ENCODE peak calls at places on chromosomes 11 and 22, in ten cellular contexts. B, O, Y, G, N, Q, A, V, J and F are unnamed samples.
A peak's percentile ranks its signal among the peaks of the same experiment; 100 is the strongest.

GRCh38 chr11:86773009-86773408 is 27.3 kb upstream of the PRSS23 start:
- DNase-seq in Y (no peak), Q (no peak), G (no peak), V (no peak), J (no peak), B (no peak), N (no peak), A (no peak), O (no peak), F (no peak)

GRCh38 chr11:20154381-20154780 is 5.9 kb downstream of the DBX1 start:
- DNase-seq in O (no peak), Q (no peak), V (no peak), J (no peak), B (no peak), Y (no peak), N (no peak), G (no peak), A (peak; percentile 63), F (no peak)

GRCh38 chr22:46346680-46347405 is 11.3 kb downstream of the TRMU start:
- DNase-seq in V (no peak), J (no peak), Q (no peak), A (no peak), G (no peak), Y (no peak), O (no peak), N (no peak), B (peak; percentile 66), F (no peak)

GRCh38 chr11:92425127-92425526 is 200.5 kb downstream of the FAT3 start:
- DNase-seq in G (no peak), A (no peak), V (no peak), Q (no peak), O (no peak), J (no peak), B (no peak), N (no peak), Y (no peak), F (no peak)

GRCh38 chr11:72191961-72192381 is at the start of gene FOLR1:
- DNase-seq in N (no peak), O (no peak), A (no peak), V (no peak), Q (no peak), B (no peak), J (no peak), G (no peak), Y (no peak), F (no peak)

GRCh38 chr11:45930031-45930794 is 7.8 kb downstream of the LARGE2 start:
- DNase-seq in J (no peak), Q (no peak), O (peak; percentile 56), A (no peak), N (no peak), G (peak; percentile 83), Y (peak; percentile 90), B (peak; percentile 62), V (no peak), F (no peak)

GRCh38 chr11:66880484-66881211 is 23.8 kb downstream of the LRFN4 start:
- DNase-seq in O (peak; percentile 17), V (no peak), Y (no peak), B (no peak), A (no peak), Q (peak; percentile 34), G (peak; percentile 77), J (no peak), N (no peak), F (no peak)

GRCh38 chr22:20866716-20867115 is 7.9 kb downstream of the SNAP29 start:
- DNase-seq in V (no peak), A (no peak), Q (no peak), N (no peak), Y (no peak), O (no peak), B (no peak), G (no peak), J (no peak), F (no peak)

GRCh38 chr11:29780756-29781155 is 236.1 kb downstream of the KCNA4 start:
- DNase-seq in Y (no peak), J (no peak), N (no peak), O (no peak), Q (no peak), G (peak; percentile 22), B (peak; percentile 43), A (no peak), V (no peak), F (no peak)

GRCh38 chr11:9263840-9264380 is 1.2 kb downstream of the DENND5A start:
- DNase-seq in A (no peak), J (peak; percentile 39), B (no peak), N (peak; percentile 25), G (no peak), Y (peak; percentile 56), V (no peak), Q (no peak), O (no peak), F (no peak)

GRCh38 chr11:30452114-30452513 is 129.2 kb downstream of the ARL14EP start:
- DNase-seq in O (no peak), N (no peak), B (no peak), A (no peak), G (no peak), J (no peak), Y (no peak), V (no peak), Q (no peak), F (no peak)

GRCh38 chr11:59025097-59025496 is 61.0 kb upstream of the GLYATL1B start:
- DNase-seq in Y (no peak), O (peak; percentile 48), B (no peak), Q (no peak), N (no peak), V (no peak), G (no peak), J (no peak), A (no peak), F (no peak)

GRCh38 chr11:70732493-70733206 is 334.3 kb downstream of the CTTN start:
- DNase-seq in A (no peak), N (no peak), Q (no peak), V (no peak), Y (no peak), G (no peak), J (no peak), O (no peak), B (no peak), F (no peak)

GRCh38 chr11:96394773-96395172 is 5.0 kb downstream of the JRKL start:
- DNase-seq in Y (no peak), B (no peak), G (no peak), N (no peak), O (no peak), A (no peak), J (no peak), V (no peak), Q (no peak), F (no peak)